ENCODE peak calls at places on chromosome 15, in seven cellular contexts. One of them, this sample, is unnamed.

GRCh38 chr15:35533130-35534110 is 12.5 kb downstream of the DPH6 start:
- DNase-seq in HCT116: no peak
- DNase-seq in omental fat pad: no peak
- DNase-seq in fibroblast of mammary gland: peak; percentile 94
- DNase-seq in heart left ventricle: no peak
- DNase-seq in D721Med: no peak
- DNase-seq in astrocyte of the spinal cord: peak; percentile 53
- DNase-seq in this sample: no peak

GRCh38 chr15:29698030-29698701 is 124.1 kb downstream of the TJP1 start:
- DNase-seq in HCT116: peak; percentile 68
- DNase-seq in D721Med: no peak
- DNase-seq in astrocyte of the spinal cord: peak; percentile 82
- DNase-seq in fibroblast of mammary gland: peak; percentile 90
- DNase-seq in omental fat pad: no peak
- DNase-seq in heart left ventricle: no peak
- DNase-seq in this sample: no peak

GRCh38 chr15:92650256-92650655 is 5.3 kb downstream of the FAM174B start:
- DNase-seq in HCT116: no peak
- DNase-seq in heart left ventricle: peak; percentile 52
- DNase-seq in astrocyte of the spinal cord: peak; percentile 32
- DNase-seq in omental fat pad: no peak
- DNase-seq in D721Med: peak; percentile 55
- DNase-seq in fibroblast of mammary gland: no peak
- DNase-seq in this sample: peak; percentile 36

GRCh38 chr15:90075420-90076289 is 26.6 kb downstream of the IDH2 start:
- DNase-seq in HCT116: peak; percentile 27
- DNase-seq in D721Med: no peak
- DNase-seq in astrocyte of the spinal cord: no peak
- DNase-seq in omental fat pad: no peak
- DNase-seq in heart left ventricle: no peak
- DNase-seq in fibroblast of mammary gland: no peak
- DNase-seq in this sample: no peak

GRCh38 chr15:100687532-100688215 is 85.3 kb downstream of the ASB7 start:
- DNase-seq in D721Med: no peak
- DNase-seq in heart left ventricle: no peak
- DNase-seq in omental fat pad: no peak
- DNase-seq in HCT116: no peak
- DNase-seq in fibroblast of mammary gland: peak; percentile 97
- DNase-seq in astrocyte of the spinal cord: peak; percentile 85
- DNase-seq in this sample: no peak

GRCh38 chr15:41022487-41023090 is 69.3 kb downstream of the CHAC1 start:
- DNase-seq in fibroblast of mammary gland: peak; percentile 67
- DNase-seq in astrocyte of the spinal cord: peak; percentile 56
- DNase-seq in omental fat pad: no peak
- DNase-seq in heart left ventricle: no peak
- DNase-seq in D721Med: no peak
- DNase-seq in HCT116: peak; percentile 28
- DNase-seq in this sample: no peak

GRCh38 chr15:98795980-98796379 is 147.6 kb downstream of the IGF1R start:
- DNase-seq in D721Med: no peak
- DNase-seq in heart left ventricle: no peak
- DNase-seq in fibroblast of mammary gland: no peak
- DNase-seq in astrocyte of the spinal cord: no peak
- DNase-seq in omental fat pad: no peak
- DNase-seq in HCT116: no peak
- DNase-seq in this sample: no peak

GRCh38 chr15:40456299-40456712 is 14.5 kb upstream of the CHST14 start:
- DNase-seq in D721Med: peak; percentile 62
- DNase-seq in astrocyte of the spinal cord: no peak
- DNase-seq in omental fat pad: no peak
- DNase-seq in heart left ventricle: peak; percentile 61
- DNase-seq in HCT116: no peak
- DNase-seq in fibroblast of mammary gland: no peak
- DNase-seq in this sample: no peak

GRCh38 chr15:69421498-69421897 is 7.3 kb downstream of the KIF23 start:
- DNase-seq in D721Med: no peak
- DNase-seq in omental fat pad: no peak
- DNase-seq in astrocyte of the spinal cord: peak; percentile 55
- DNase-seq in heart left ventricle: no peak
- DNase-seq in fibroblast of mammary gland: no peak
- DNase-seq in HCT116: no peak
- DNase-seq in this sample: no peak

GRCh38 chr15:85129881-85130280 is 148.2 kb downstream of the PDE8A start:
- DNase-seq in fibroblast of mammary gland: no peak
- DNase-seq in HCT116: no peak
- DNase-seq in astrocyte of the spinal cord: no peak
- DNase-seq in heart left ventricle: no peak
- DNase-seq in D721Med: no peak
- DNase-seq in omental fat pad: no peak
- DNase-seq in this sample: no peak

GRCh38 chr15:47715856-47716445 is 1.4 kb upstream of the SEMA6D start:
- DNase-seq in heart left ventricle: peak; percentile 53
- DNase-seq in omental fat pad: no peak
- DNase-seq in fibroblast of mammary gland: peak; percentile 64
- DNase-seq in D721Med: no peak
- DNase-seq in HCT116: no peak
- DNase-seq in astrocyte of the spinal cord: peak; percentile 47
- DNase-seq in this sample: no peak

GRCh38 chr15:90062023-90062728 is 40.1 kb downstream of the IDH2 start:
- DNase-seq in omental fat pad: no peak
- DNase-seq in D721Med: no peak
- DNase-seq in fibroblast of mammary gland: no peak
- DNase-seq in HCT116: no peak
- DNase-seq in heart left ventricle: peak; percentile 61
- DNase-seq in astrocyte of the spinal cord: peak; percentile 23
- DNase-seq in this sample: no peak

GRCh38 chr15:94056314-94056713 is 175.0 kb upstream of the MCTP2 start:
- DNase-seq in fibroblast of mammary gland: peak; percentile 62
- DNase-seq in HCT116: no peak
- DNase-seq in D721Med: no peak
- DNase-seq in heart left ventricle: no peak
- DNase-seq in omental fat pad: no peak
- DNase-seq in astrocyte of the spinal cord: peak; percentile 84
- DNase-seq in this sample: no peak

GRCh38 chr15:62241135-62241770 is 76.2 kb upstream of the C2CD4B start:
- DNase-seq in D721Med: no peak
- DNase-seq in omental fat pad: no peak
- DNase-seq in heart left ventricle: no peak
- DNase-seq in astrocyte of the spinal cord: no peak
- DNase-seq in fibroblast of mammary gland: peak; percentile 7
- DNase-seq in HCT116: peak; percentile 36
- DNase-seq in this sample: no peak

GRCh38 chr15:95733931-95734330 is 596.6 kb upstream of the NR2F2 start:
- DNase-seq in omental fat pad: no peak
- DNase-seq in fibroblast of mammary gland: no peak
- DNase-seq in D721Med: no peak
- DNase-seq in HCT116: no peak
- DNase-seq in astrocyte of the spinal cord: no peak
- DNase-seq in heart left ventricle: no peak
- DNase-seq in this sample: no peak

GRCh38 chr15:71599404-71600225 is 210.7 kb upstream of the NR2E3 start:
- DNase-seq in D721Med: no peak
- DNase-seq in HCT116: no peak
- DNase-seq in astrocyte of the spinal cord: peak; percentile 41
- DNase-seq in heart left ventricle: peak; percentile 55
- DNase-seq in fibroblast of mammary gland: no peak
- DNase-seq in omental fat pad: no peak
- DNase-seq in this sample: no peak

GRCh38 chr15:82530606-82531379 is 9.5 kb downstream of the RPS17 start:
- DNase-seq in HCT116: peak; percentile 73
- DNase-seq in heart left ventricle: peak; percentile 67
- DNase-seq in omental fat pad: no peak
- DNase-seq in D721Med: peak; percentile 59
- DNase-seq in astrocyte of the spinal cord: peak; percentile 62
- DNase-seq in fibroblast of mammary gland: peak; percentile 54
- DNase-seq in this sample: peak; percentile 77

GRCh38 chr15:69194854-69195253 is 34.4 kb downstream of the GLCE start:
- DNase-seq in HCT116: no peak
- DNase-seq in astrocyte of the spinal cord: peak; percentile 8
- DNase-seq in fibroblast of mammary gland: no peak
- DNase-seq in omental fat pad: no peak
- DNase-seq in D721Med: no peak
- DNase-seq in heart left ventricle: no peak
- DNase-seq in this sample: no peak

GRCh38 chr15:90090226-90090848 is 11.9 kb downstream of the IDH2 start:
- DNase-seq in astrocyte of the spinal cord: no peak
- DNase-seq in HCT116: no peak
- DNase-seq in fibroblast of mammary gland: no peak
- DNase-seq in omental fat pad: no peak
- DNase-seq in D721Med: no peak
- DNase-seq in heart left ventricle: no peak
- DNase-seq in this sample: no peak

GRCh38 chr15:90232196-90232595 is 1.5 kb downstream of the CIB1 start:
- DNase-seq in omental fat pad: no peak
- DNase-seq in fibroblast of mammary gland: peak; percentile 15
- DNase-seq in D721Med: no peak
- DNase-seq in HCT116: no peak
- DNase-seq in astrocyte of the spinal cord: no peak
- DNase-seq in heart left ventricle: no peak
- DNase-seq in this sample: no peak

DNA sequence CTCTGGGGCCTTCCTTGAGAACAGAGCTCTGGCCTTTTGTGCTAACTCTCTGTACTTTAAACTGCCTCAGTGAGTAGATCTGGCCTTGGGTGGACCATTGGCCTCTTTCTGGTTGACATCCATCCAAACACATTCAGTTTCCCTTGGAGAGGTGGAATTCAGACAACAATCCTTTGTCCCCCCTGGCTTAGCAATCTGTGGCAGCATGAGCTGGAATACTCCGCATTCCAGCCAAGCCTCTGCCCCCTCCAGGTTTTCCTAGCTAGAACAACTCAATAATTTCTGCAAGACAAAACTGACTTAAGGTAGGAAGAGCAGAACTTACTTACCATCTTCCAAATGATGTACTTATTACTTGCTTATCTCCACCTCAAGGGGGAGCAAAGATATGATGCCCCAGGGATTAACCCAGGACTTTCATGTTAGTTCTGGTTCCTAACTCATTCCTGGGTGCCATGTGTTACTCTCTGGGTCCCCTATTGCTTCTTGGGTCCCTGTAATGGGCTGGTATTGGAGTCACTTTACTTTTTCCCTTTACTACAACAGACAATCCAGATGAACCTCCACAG is 21.8 kb upstream of the IL16 start:
- DNase-seq in omental fat pad: no peak
- DNase-seq in heart left ventricle: no peak
- DNase-seq in fibroblast of mammary gland: no peak
- DNase-seq in HCT116: no peak
- DNase-seq in D721Med: no peak
- DNase-seq in astrocyte of the spinal cord: no peak
- DNase-seq in this sample: no peak
- TF ChIP-seq CTCF in omental fat pad: no peak
- TF ChIP-seq CTCF in heart left ventricle: no peak
- TF ChIP-seq CTCF in fibroblast of mammary gland: peak; percentile 13
- TF ChIP-seq CTCF in HCT116: no peak
- TF ChIP-seq CTCF in D721Med: no peak
- TF ChIP-seq CTCF in astrocyte of the spinal cord: no peak
- TF ChIP-seq CTCF in this sample: no peak

DNA sequence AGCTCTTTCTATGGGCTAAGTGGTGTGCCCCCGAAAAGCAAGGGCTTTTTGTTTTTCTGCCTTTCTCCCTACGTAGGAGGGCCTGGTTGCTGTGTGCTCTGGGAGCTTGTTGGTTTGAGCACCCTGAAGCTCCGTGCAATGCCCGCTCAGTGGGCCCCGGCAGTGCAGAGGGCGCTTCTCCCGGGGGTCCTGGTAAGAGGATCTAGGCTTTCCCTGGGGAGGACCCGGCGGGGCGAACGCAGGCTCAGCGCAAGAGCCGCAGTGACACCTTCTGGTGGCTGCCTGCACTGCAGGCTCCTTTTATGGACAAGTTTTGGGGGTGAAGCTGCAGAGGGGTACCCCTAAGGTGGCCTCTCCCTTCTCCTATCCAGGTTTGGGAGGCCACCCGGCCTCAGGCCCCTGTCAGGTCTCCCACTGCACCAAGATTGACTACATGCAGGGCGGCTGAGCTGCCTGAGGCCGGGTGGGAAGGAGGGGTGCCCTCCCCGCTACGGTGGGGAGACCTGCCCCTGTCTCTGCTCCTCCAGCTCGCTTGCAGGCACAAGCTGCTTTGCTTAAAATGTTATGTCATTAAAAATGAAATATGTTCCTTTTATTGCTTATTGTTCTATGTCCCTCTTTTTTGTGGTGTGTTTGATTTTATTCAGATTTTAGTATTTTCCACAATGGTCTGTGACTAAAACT is 387.9 kb downstream of the GABRG3 start:
- DNase-seq in D721Med: peak; percentile 31
- DNase-seq in heart left ventricle: peak; percentile 28
- DNase-seq in HCT116: no peak
- DNase-seq in fibroblast of mammary gland: no peak
- DNase-seq in omental fat pad: no peak
- DNase-seq in astrocyte of the spinal cord: peak; percentile 23
- DNase-seq in this sample: peak; percentile 75
- TF ChIP-seq CTCF in D721Med: peak; percentile 64
- TF ChIP-seq CTCF in heart left ventricle: peak; percentile 55
- TF ChIP-seq CTCF in HCT116: peak; percentile 15
- TF ChIP-seq CTCF in fibroblast of mammary gland: peak; percentile 54
- TF ChIP-seq CTCF in omental fat pad: no peak
- TF ChIP-seq CTCF in astrocyte of the spinal cord: peak; percentile 92
- TF ChIP-seq CTCF in this sample: peak; percentile 87

GRCh38 chr15:25441111-25441510 is 2.3 kb upstream of the UBE3A start:
- DNase-seq in heart left ventricle: no peak
- DNase-seq in astrocyte of the spinal cord: no peak
- DNase-seq in D721Med: no peak
- DNase-seq in fibroblast of mammary gland: no peak
- DNase-seq in omental fat pad: no peak
- DNase-seq in HCT116: no peak
- DNase-seq in this sample: no peak

GRCh38 chr15:25436707-25437106 is 2.1 kb downstream of the UBE3A start:
- DNase-seq in HCT116: no peak
- DNase-seq in D721Med: no peak
- DNase-seq in fibroblast of mammary gland: no peak
- DNase-seq in astrocyte of the spinal cord: no peak
- DNase-seq in omental fat pad: no peak
- DNase-seq in heart left ventricle: no peak
- DNase-seq in this sample: no peak

GRCh38 chr15:25439456-25439836 is 622 bp upstream of the UBE3A start:
- DNase-seq in fibroblast of mammary gland: peak; percentile 48
- DNase-seq in HCT116: peak; percentile 6
- DNase-seq in heart left ventricle: no peak
- DNase-seq in omental fat pad: no peak
- DNase-seq in D721Med: no peak
- DNase-seq in astrocyte of the spinal cord: no peak
- DNase-seq in this sample: no peak

GRCh38 chr15:25437751-25438600 is 848 bp downstream of the UBE3A start:
- DNase-seq in omental fat pad: no peak
- DNase-seq in astrocyte of the spinal cord: peak; percentile 50
- DNase-seq in D721Med: no peak
- DNase-seq in HCT116: peak; percentile 3
- DNase-seq in fibroblast of mammary gland: peak; percentile 46
- DNase-seq in heart left ventricle: peak; percentile 70
- DNase-seq in this sample: peak; percentile 34

GRCh38 chr15:25438601-25439455 is at the start of gene UBE3A:
- DNase-seq in heart left ventricle: peak; percentile 94
- DNase-seq in fibroblast of mammary gland: peak; percentile 87
- DNase-seq in HCT116: peak; percentile 71
- DNase-seq in D721Med: peak; percentile 60
- DNase-seq in omental fat pad: peak; percentile 55
- DNase-seq in astrocyte of the spinal cord: peak; percentile 94
- DNase-seq in this sample: peak; percentile 90
- TF ChIP-seq CTCF in heart left ventricle: peak; percentile 50
- TF ChIP-seq CTCF in fibroblast of mammary gland: peak; percentile 3
- TF ChIP-seq CTCF in HCT116: no peak
- TF ChIP-seq CTCF in D721Med: peak; percentile 19
- TF ChIP-seq CTCF in omental fat pad: no peak
- TF ChIP-seq CTCF in astrocyte of the spinal cord: peak; percentile 15
- TF ChIP-seq CTCF in this sample: no peak

GRCh38 chr15:79543097-79543496 is 111.0 kb downstream of the MINAR1 start:
- DNase-seq in fibroblast of mammary gland: no peak
- DNase-seq in D721Med: no peak
- DNase-seq in heart left ventricle: no peak
- DNase-seq in HCT116: no peak
- DNase-seq in astrocyte of the spinal cord: no peak
- DNase-seq in omental fat pad: no peak
- DNase-seq in this sample: no peak
- TF ChIP-seq CTCF in fibroblast of mammary gland: no peak
- TF ChIP-seq CTCF in D721Med: no peak
- TF ChIP-seq CTCF in heart left ventricle: no peak
- TF ChIP-seq CTCF in HCT116: peak; percentile 16
- TF ChIP-seq CTCF in astrocyte of the spinal cord: no peak
- TF ChIP-seq CTCF in omental fat pad: no peak
- TF ChIP-seq CTCF in this sample: no peak